ENCODE peak calls at places on chromosomes 4 and X, in seven cellular contexts. O is H9, H is fibroblast of villous mesenchyme, B is AG04449, P is neural crest cell, V is HL-60, C is AG04450. X is an unnamed sample.

GRCh38 chr4:181008164-181008563 is 1235.0 kb upstream of the TENM3 start:
- DNase-seq in B (no peak), V (no peak), C (no peak), O (no peak), P (no peak), H (no peak), X (no peak)

GRCh38 chr4:8586671-8587468 is 5.7 kb upstream of the CPZ start:
- DNase-seq in H (no peak), P (no peak), B (no peak), V (no peak), C (no peak), O (no peak), X (no peak)

GRCh38 chr4:88533937-88534750 is 10.6 kb upstream of the PYURF start:
- DNase-seq in V (no peak), O (no peak), H (peak; percentile 75), B (peak; percentile 77), C (peak; percentile 52), P (no peak), X (no peak)

GRCh38 chr4:184363258-184363657 is 111.1 kb downstream of the IRF2 start:
- DNase-seq in V (no peak), P (no peak), O (peak; percentile 10), C (no peak), B (no peak), H (no peak), X (no peak)

GRCh38 chr4:108446554-108446953 is 173.8 kb upstream of the RPL34 start:
- DNase-seq in C (no peak), P (no peak), O (no peak), V (no peak), H (no peak), B (no peak), X (no peak)

GRCh38 chr4:24853142-24853541 is 57.8 kb downstream of the SOD3 start:
- DNase-seq in P (no peak), C (no peak), B (no peak), O (no peak), H (peak; percentile 13), V (no peak), X (no peak)

GRCh38 chr4:8303485-8304281 is 34.1 kb downstream of the HTRA3 start:
- DNase-seq in V (peak; percentile 48), P (no peak), H (peak; percentile 85), C (peak; percentile 78), B (peak; percentile 54), O (no peak), X (no peak)

GRCh38 chr4:56433280-56433679 is 2.1 kb downstream of the PPAT start:
- DNase-seq in C (no peak), V (no peak), O (no peak), P (no peak), B (no peak), H (no peak), X (no peak)

GRCh38 chr4:28378109-28378830 is 1517.6 kb downstream of the STIM2 start:
- DNase-seq in O (peak; percentile 35), H (no peak), V (no peak), B (no peak), P (no peak), C (no peak), X (no peak)
- TF ChIP-seq CTCF in O (peak; percentile 71), H (peak; percentile 27), V (no peak), B (no peak), P (no peak), C (no peak), X (no peak)

GRCh38 chr4:74444891-74445642 is at the start of gene AREG:
- DNase-seq in O (peak; percentile 85), V (peak; percentile 83), C (no peak), H (peak; percentile 85), P (peak; percentile 20), B (no peak), X (peak; percentile 37)
- TF ChIP-seq CTCF in O (peak; percentile 59), V (peak; percentile 58), C (peak; percentile 76), H (peak; percentile 77), P (peak; percentile 66), B (peak; percentile 70), X (peak; percentile 50)

DNA sequence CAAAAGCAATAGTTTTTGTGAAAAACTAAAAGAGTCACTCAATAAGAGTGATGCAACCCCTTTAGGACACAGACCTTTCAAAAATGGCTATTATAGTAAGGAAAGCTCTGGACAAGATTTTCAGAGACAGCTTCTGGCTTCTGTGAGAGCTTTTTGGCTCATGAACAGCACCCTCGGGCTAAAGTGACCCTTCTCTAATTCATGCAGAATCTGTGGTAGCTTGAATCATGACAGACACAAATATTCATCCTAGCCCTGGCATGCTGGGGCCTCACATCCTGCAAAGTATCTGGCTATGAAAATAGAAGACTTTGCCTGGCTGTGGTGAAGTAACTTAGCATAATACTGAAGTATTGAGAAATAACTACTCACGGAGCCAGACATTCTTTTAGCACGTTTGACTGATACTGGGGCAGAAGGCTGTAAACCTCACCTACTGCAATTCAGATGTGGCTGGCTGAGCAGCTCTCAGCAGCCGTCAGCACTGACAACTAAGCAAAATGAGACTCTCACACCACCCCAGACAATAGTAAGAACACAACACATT is 327.3 kb downstream of the MAPK10 start:
- DNase-seq in P (no peak), H (peak; percentile 89), B (peak; percentile 86), V (peak; percentile 42), C (no peak), O (no peak), X (no peak)
- TF ChIP-seq CTCF in P (no peak), H (no peak), B (no peak), V (no peak), C (no peak), O (no peak), X (no peak)

DNA sequence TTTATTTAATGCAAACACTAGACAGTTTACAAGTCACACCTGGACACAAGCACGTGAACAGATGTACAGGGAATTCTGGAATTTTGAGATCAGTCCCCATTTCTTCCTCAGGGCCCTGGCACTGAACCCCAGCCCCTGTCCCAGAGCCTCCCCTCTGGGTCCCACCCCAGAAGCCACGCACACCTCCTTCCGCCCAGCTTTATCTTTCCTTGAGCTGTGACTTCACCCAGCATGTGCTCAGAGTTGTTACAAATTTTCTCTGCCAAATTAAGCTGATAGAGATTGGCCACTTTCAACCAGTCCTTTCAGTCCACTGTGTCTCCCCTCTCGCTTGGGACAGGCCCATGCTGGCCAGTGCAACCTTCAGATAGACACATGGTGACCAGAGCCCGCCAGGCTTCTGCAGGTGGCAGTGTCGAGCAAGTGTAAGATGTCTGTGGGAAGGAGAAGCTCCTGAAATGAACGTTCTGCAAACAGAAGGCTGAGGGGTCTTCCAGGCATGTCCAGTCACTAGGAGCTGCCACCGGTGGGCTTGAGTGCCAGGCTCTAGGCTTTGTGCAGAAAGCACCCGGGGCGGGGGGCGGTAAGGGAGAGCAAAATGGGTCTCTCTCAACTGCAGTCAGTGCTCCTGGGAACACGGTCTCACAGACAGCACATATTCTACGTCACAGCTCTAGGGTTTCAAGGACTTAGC is 73.3 kb downstream of the MTMR1 start:
- DNase-seq in C (no peak), O (peak; percentile 54), P (no peak), V (no peak), B (no peak), H (peak; percentile 5), X (no peak)
- TF ChIP-seq CTCF in C (no peak), O (peak; percentile 43), P (no peak), V (no peak), B (no peak), H (no peak), X (no peak)

DNA sequence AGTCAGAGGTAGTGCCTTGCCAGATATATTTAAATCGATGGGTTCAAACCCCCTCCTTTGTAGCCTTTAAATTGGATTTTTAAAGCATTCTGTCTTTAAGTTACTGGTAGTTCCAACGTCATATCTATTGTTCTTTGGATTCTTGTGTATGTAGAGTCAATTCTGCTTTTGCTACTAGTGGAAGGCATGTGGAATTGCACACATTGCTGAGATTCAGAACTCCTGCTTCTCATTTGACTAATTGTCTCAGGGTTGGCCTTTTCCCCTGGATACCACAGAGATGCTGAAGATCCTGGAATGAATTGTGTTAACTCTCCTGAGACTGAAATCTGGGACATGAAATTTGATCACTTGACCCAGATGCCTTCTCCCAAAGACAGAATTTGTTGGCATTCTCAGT is 328.3 kb upstream of the RPS6KA3 start:
- DNase-seq in B (no peak), C (no peak), H (no peak), V (no peak), O (no peak), P (no peak), X (no peak)
- TF ChIP-seq CTCF in B (no peak), C (peak; percentile 32), H (peak; percentile 29), V (no peak), O (peak; percentile 74), P (peak; percentile 54), X (peak; percentile 56)